ENCODE peak calls at places on chromosomes 12 and 14, in eight cellular contexts. One of them, this sample, is unnamed.

GRCh38 chr12:29534935-29535334 is 37.4 kb upstream of the OVCH1 start:
- DNase-seq in HCT116: no peak
- DNase-seq in Right ventricle myocardium superior: no peak
- DNase-seq in WTC11: no peak
- DNase-seq in Calu3: no peak
- DNase-seq in psoas muscle: no peak
- DNase-seq in nucleus accumbens: no peak
- DNase-seq in EH: no peak
- DNase-seq in this sample: no peak

GRCh38 chr14:52694761-52695480 is 437 bp downstream of the ERO1A start:
- DNase-seq in HCT116: no peak
- DNase-seq in psoas muscle: peak
- DNase-seq in Calu3: peak
- DNase-seq in Right ventricle myocardium superior: peak
- DNase-seq in nucleus accumbens: no peak
- DNase-seq in EH: peak
- DNase-seq in WTC11: no peak
- DNase-seq in this sample: peak

GRCh38 chr12:116590561-116590960 is 31.4 kb downstream of the MAP1LC3B2 start:
- DNase-seq in psoas muscle: no peak
- DNase-seq in nucleus accumbens: no peak
- DNase-seq in EH: peak
- DNase-seq in HCT116: no peak
- DNase-seq in Right ventricle myocardium superior: no peak
- DNase-seq in Calu3: no peak
- DNase-seq in WTC11: no peak
- DNase-seq in this sample: no peak

GRCh38 chr12:2523881-2524561 is 270.7 kb upstream of the FKBP4 start:
- DNase-seq in Calu3: no peak
- DNase-seq in Right ventricle myocardium superior: no peak
- DNase-seq in nucleus accumbens: no peak
- DNase-seq in EH: no peak
- DNase-seq in HCT116: no peak
- DNase-seq in psoas muscle: no peak
- DNase-seq in WTC11: no peak
- DNase-seq in this sample: no peak

GRCh38 chr14:101972126-101972785 is 7.9 kb downstream of the DYNC1H1 start:
- DNase-seq in EH: peak
- DNase-seq in nucleus accumbens: peak
- DNase-seq in WTC11: no peak
- DNase-seq in HCT116: peak
- DNase-seq in psoas muscle: peak
- DNase-seq in Right ventricle myocardium superior: peak
- DNase-seq in Calu3: peak
- DNase-seq in this sample: peak

GRCh38 chr12:52815676-52816075 is 1.8 kb upstream of the KRT4 start:
- DNase-seq in EH: no peak
- DNase-seq in Calu3: no peak
- DNase-seq in WTC11: no peak
- DNase-seq in Right ventricle myocardium superior: no peak
- DNase-seq in nucleus accumbens: no peak
- DNase-seq in psoas muscle: no peak
- DNase-seq in HCT116: no peak
- DNase-seq in this sample: no peak

GRCh38 chr12:64042901-64043300 is 179.2 kb downstream of the KICS2 start:
- DNase-seq in HCT116: no peak
- DNase-seq in EH: peak
- DNase-seq in Calu3: no peak
- DNase-seq in Right ventricle myocardium superior: no peak
- DNase-seq in nucleus accumbens: no peak
- DNase-seq in psoas muscle: no peak
- DNase-seq in WTC11: no peak
- DNase-seq in this sample: no peak

GRCh38 chr12:613996-614726 is 49.1 kb downstream of the NINJ2 start:
- DNase-seq in EH: peak
- DNase-seq in Calu3: peak
- DNase-seq in WTC11: peak
- DNase-seq in nucleus accumbens: peak
- DNase-seq in psoas muscle: no peak
- DNase-seq in HCT116: no peak
- DNase-seq in Right ventricle myocardium superior: no peak
- DNase-seq in this sample: peak

GRCh38 chr12:4579305-4580097 is 17.5 kb downstream of the DYRK4 start:
- DNase-seq in Right ventricle myocardium superior: no peak
- DNase-seq in EH: peak
- DNase-seq in WTC11: no peak
- DNase-seq in nucleus accumbens: no peak
- DNase-seq in psoas muscle: no peak
- DNase-seq in Calu3: peak
- DNase-seq in HCT116: no peak
- DNase-seq in this sample: peak

GRCh38 chr12:2212971-2213869 is 160.4 kb downstream of the CACNA1C start:
- DNase-seq in WTC11: no peak
- DNase-seq in Calu3: no peak
- DNase-seq in Right ventricle myocardium superior: no peak
- DNase-seq in EH: no peak
- DNase-seq in psoas muscle: no peak
- DNase-seq in HCT116: no peak
- DNase-seq in nucleus accumbens: no peak
- DNase-seq in this sample: no peak

GRCh38 chr12:110619534-110619953 is 5.6 kb downstream of the TCTN1 start:
- DNase-seq in HCT116: no peak
- DNase-seq in Right ventricle myocardium superior: no peak
- DNase-seq in EH: no peak
- DNase-seq in Calu3: no peak
- DNase-seq in nucleus accumbens: no peak
- DNase-seq in psoas muscle: no peak
- DNase-seq in WTC11: no peak
- DNase-seq in this sample: no peak

GRCh38 chr12:88644946-88645702 is 64.9 kb upstream of the KITLG start:
- DNase-seq in nucleus accumbens: no peak
- DNase-seq in EH: no peak
- DNase-seq in Right ventricle myocardium superior: no peak
- DNase-seq in HCT116: no peak
- DNase-seq in Calu3: no peak
- DNase-seq in psoas muscle: no peak
- DNase-seq in WTC11: no peak
- DNase-seq in this sample: no peak

GRCh38 chr12:21941522-21942376 is 523 bp upstream of the ABCC9 start:
- DNase-seq in Right ventricle myocardium superior: peak
- DNase-seq in WTC11: peak
- DNase-seq in Calu3: no peak
- DNase-seq in HCT116: no peak
- DNase-seq in EH: peak
- DNase-seq in nucleus accumbens: no peak
- DNase-seq in psoas muscle: peak
- DNase-seq in this sample: peak

GRCh38 chr14:55347040-55347439 is 64.6 kb downstream of the ATG14 start:
- DNase-seq in EH: no peak
- DNase-seq in nucleus accumbens: no peak
- DNase-seq in Calu3: no peak
- DNase-seq in Right ventricle myocardium superior: no peak
- DNase-seq in WTC11: no peak
- DNase-seq in psoas muscle: no peak
- DNase-seq in HCT116: no peak
- DNase-seq in this sample: no peak

GRCh38 chr14:84975503-84975902 is 554.4 kb upstream of the FLRT2 start:
- DNase-seq in psoas muscle: no peak
- DNase-seq in Right ventricle myocardium superior: no peak
- DNase-seq in HCT116: no peak
- DNase-seq in WTC11: no peak
- DNase-seq in Calu3: no peak
- DNase-seq in nucleus accumbens: no peak
- DNase-seq in EH: no peak
- DNase-seq in this sample: no peak

GRCh38 chr14:41285193-41285748 is 321.4 kb upstream of the LRFN5 start:
- DNase-seq in HCT116: no peak
- DNase-seq in EH: peak
- DNase-seq in nucleus accumbens: no peak
- DNase-seq in psoas muscle: no peak
- DNase-seq in Calu3: no peak
- DNase-seq in Right ventricle myocardium superior: no peak
- DNase-seq in WTC11: peak
- DNase-seq in this sample: no peak

GRCh38 chr14:56137842-56138241 is 19.6 kb downstream of the PELI2 start:
- DNase-seq in nucleus accumbens: no peak
- DNase-seq in EH: no peak
- DNase-seq in Calu3: no peak
- DNase-seq in WTC11: peak
- DNase-seq in Right ventricle myocardium superior: no peak
- DNase-seq in psoas muscle: no peak
- DNase-seq in HCT116: no peak
- DNase-seq in this sample: no peak